ENCODE peak calls at places on chromosomes 5 and 9, in seven cellular contexts. E is A549, T is stomach, Q is uterus, X is esophagus squamous epithelium, Z is IMR-90, W is right lobe of liver. P is an unnamed sample.

GRCh38 chr5:30525353-30525752 is 668.1 kb upstream of the CDH6 start:
- DNase-seq in E (no peak), T (no peak), Q (no peak), X (no peak), Z (no peak), W (no peak), P (no peak)

GRCh38 chr9:114156658-114157421 is 1.5 kb downstream of the COL27A1 start:
- DNase-seq in E (peak; percentile 28), T (peak; percentile 45), Q (peak; percentile 80), X (no peak), Z (peak; percentile 84), W (peak; percentile 80), P (no peak)

GRCh38 chr9:19161257-19162025 is 34.1 kb upstream of the PLIN2 start:
- DNase-seq in E (peak; percentile 69), T (peak; percentile 50), Q (peak; percentile 60), X (no peak), Z (peak; percentile 99), W (peak; percentile 88), P (no peak)

GRCh38 chr9:136265561-136266355 is 20.1 kb upstream of the QSOX2 start:
- DNase-seq in E (no peak), T (no peak), Q (no peak), X (no peak), Z (no peak), W (no peak), P (no peak)

GRCh38 chr5:16461782-16462181 is 3.8 kb downstream of the ZNF622 start:
- DNase-seq in E (no peak), T (no peak), Q (no peak), X (no peak), Z (peak; percentile 94), W (no peak), P (no peak)

GRCh38 chr9:105662184-105663104 is at the start of gene TAL2:
- DNase-seq in E (no peak), T (no peak), Q (no peak), X (no peak), Z (no peak), W (no peak), P (no peak)

GRCh38 chr5:136036293-136036911 is 7.6 kb downstream of the TGFBI start:
- DNase-seq in E (no peak), T (no peak), Q (peak; percentile 2), X (no peak), Z (no peak), W (no peak), P (no peak)

GRCh38 chr9:136044971-136045594 is 50.0 kb downstream of the NACC2 start:
- DNase-seq in E (no peak), T (peak; percentile 20), Q (no peak), X (no peak), Z (no peak), W (peak; percentile 45), P (peak; percentile 45)

GRCh38 chr5:137036630-137037029 is 462.5 kb downstream of the SPOCK1 start:
- DNase-seq in E (no peak), T (no peak), Q (no peak), X (no peak), Z (no peak), W (no peak), P (no peak)

GRCh38 chr9:131330814-131331600 is 41.5 kb downstream of the PLPP7 start:
- DNase-seq in E (no peak), T (no peak), Q (no peak), X (no peak), Z (no peak), W (no peak), P (no peak)

DNA sequence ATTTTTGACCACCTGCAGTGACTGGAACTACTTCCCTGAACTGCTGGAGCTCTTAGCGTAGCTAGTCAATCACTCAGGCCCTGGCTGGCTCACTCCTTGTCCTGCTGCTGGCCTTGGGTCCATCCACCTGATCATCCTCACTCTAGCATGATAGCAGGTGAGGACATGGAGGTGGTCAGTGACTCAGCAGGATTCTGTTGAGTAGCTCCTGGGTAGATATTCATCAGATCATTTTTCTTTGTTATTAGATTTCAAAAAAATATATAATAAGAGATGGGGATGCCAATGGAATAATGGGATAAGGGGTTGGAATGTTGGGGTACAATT is 25.0 kb upstream of the SEMA4D start:
- DNase-seq in E (no peak), T (peak; percentile 15), Q (no peak), X (no peak), Z (no peak), W (no peak), P (peak; percentile 45)
- H3K27ac ChIP-seq in E (no peak overlapping the region), T (peak overlapping the region; percentile 0), Q (no peak overlapping the region), X (peak overlapping the region; percentile 77), Z (no peak overlapping the region), W (no peak overlapping the region), P (peak overlapping the region; percentile 76)

DNA sequence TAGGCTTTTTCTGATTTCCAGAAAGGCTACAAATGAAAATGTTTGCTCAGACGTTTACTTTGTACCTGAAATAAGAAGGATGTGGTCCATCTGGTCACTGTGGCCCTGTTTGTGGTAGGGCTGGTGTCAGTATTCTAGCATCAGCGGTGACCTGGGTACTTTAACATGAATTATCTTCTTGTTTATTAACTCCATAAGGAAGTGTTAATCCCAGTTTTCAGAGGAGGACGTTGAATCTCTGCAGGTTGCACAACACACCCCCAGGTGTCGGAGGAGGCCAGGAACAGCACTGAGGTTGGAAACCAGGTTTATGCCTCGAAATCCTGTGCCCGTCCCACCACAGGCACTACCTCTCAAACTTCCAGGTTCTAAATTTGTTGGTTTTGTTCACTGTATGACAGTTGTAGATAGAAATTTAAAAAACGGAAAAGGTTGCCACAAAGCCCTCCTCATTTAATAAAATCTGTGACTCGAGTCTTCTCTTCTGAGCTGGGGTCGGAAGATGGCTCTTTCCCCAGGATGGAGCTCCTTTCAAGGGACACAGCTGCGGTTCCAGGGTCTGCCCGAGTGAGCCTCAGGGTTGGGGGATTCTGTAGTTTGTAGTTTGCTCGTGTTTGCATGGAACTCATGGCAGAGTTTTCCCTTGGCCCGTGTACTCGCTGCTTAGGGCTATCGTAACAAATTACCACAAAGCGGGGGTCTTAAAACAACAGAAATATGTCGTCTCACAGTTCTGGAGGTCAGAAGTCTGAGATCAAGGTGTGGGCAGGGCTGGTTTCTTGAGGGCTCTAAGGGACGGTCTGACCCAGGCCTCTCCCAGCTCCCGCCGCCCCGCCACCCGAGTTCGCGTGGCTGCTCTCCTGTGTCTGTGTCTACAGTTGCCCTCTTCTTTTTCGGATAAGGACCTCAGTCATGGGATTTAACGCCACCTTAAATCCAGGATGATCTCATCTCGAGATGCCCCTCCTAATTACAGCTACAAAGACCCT is 13.7 kb upstream of the LPCAT1 start:
- DNase-seq in E (no peak), T (no peak), Q (peak; percentile 6), X (no peak), Z (no peak), W (peak; percentile 38), P (peak; percentile 47)
- H3K4me3 ChIP-seq in E (peak overlapping the region; percentile 9), T (peak overlapping the region; percentile 17), Q (peak overlapping the region; percentile 10), X (peak overlapping the region; percentile 43), Z (no peak overlapping the region), W (peak overlapping the region; percentile 32), P (no peak overlapping the region)

DNA sequence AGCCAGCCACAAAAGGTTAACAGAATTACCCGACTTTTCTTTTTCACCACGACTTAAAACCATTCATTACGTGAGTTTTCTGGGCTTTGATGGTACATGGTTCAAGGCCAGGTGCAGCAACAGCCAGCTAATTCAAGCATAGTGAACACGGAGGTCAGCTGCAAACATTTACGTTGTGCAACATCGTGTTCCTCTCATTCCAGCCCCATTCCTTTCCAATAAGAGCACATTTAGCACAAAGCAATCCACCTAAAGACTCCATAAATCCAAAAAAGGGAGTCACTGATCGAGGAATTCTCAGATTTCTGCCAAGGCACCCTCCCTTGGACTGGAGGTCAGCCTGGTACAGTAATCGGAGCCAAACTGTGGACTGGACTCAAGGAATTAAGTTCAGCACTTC is 14.4 kb downstream of the NREP start:
- DNase-seq in E (no peak), T (no peak), Q (peak; percentile 40), X (no peak), Z (peak; percentile 93), W (peak; percentile 77), P (no peak)
- TF ChIP-seq POLR2A in E (no peak), T (no peak), Q (no peak), X (no peak), Z (no peak), W (no peak), P (no peak)

DNA sequence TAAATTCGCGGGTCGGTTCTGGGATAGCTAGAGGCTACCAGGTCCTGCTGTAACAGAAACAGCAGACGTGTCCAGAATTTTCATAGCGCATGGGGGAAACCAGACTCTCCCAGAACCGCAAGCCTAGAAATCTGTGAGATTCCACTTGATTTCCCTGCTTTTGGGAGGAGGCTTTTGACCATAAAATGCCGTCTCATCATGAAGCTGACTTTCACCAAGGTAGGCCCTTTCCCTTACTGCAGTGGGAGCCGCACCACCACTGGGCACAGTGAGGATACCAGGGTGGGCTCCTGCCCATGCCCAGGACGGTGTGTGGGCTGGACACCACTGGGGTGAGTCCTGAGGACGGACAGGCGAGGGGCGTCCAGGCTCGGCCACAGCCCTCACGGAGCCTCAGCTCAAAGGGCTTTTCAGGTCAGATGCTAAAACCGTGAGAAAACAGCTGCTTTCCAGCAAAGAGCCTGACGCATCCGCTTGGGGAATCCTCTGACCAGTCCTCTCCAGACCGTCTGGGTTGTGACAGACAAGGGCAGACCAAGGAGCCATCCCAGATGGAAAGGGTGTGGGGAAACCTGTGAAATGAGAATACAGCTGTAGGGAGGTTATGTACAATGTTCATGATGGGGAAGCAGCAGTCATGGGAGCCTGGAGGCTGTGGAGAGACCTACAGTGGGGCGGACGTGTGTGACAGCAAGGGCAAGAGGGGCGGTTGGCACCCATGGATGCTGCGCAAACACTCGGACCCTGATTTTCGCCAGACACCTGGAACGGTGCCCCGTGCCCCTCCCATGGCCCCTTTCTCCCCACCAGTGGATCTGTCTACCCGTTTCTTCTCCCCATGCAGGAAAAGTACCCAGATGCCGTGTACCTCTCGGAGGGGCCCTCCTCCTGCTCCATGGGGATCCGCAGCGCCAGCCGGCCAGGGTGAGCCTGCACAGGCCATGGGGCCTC is 59.2 kb downstream of the IPPK start:
- DNase-seq in E (no peak), T (no peak), Q (peak; percentile 60), X (no peak), Z (peak; percentile 44), W (no peak), P (no peak)
- H3K27ac ChIP-seq in E (no peak overlapping the region), T (peak overlapping the region; percentile 55), Q (peak overlapping the region; percentile 68), X (peak overlapping the region; percentile 74), Z (no peak overlapping the region), W (no peak overlapping the region), P (no peak overlapping the region)

DNA sequence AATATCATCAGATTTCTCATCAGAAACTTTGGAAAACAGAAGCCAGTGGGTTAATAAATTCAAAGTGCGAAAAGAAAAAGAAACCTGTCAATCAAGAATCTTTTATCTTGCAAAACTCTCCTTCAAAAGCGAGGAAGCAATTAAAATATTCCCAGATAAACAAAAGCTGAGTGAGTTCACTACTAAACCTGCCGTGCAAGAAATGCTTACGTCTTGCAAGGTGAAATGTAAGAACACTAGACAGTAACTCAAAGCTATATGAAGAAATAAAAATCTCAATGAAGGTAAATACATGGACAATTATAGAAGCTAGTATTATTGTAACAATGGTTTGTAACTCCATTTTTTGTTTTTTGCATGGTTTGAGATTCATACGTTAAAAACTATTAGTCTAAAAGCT is 62.8 kb upstream of the IL33 start:
- DNase-seq in E (no peak), T (no peak), Q (no peak), X (no peak), Z (no peak), W (no peak), P (no peak)
- H3K4me3 ChIP-seq in E (no peak overlapping the region), T (no peak overlapping the region), Q (no peak overlapping the region), X (no peak overlapping the region), Z (no peak overlapping the region), W (no peak overlapping the region), P (no peak overlapping the region)

DNA sequence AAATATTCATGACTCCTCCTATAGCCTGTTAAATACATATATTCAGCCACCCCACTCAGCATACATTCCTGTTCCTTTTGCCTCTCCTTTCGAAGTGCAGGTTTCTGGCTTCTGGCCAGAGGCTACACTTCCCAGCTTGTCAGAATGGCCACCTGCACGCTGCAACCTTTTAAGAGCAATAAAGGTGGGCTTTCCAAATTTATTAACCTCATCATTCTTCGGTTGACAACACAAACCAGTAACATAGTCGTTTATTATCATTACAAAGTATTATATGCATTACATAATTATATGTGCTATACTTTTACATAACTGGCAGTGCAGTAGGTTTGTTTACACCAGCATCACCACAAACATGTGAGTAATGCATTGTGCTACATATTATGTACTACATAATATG is 16.5 kb upstream of the TMEM171 start:
- DNase-seq in E (no peak), T (no peak), Q (no peak), X (no peak), Z (no peak), W (no peak), P (no peak)
- TF ChIP-seq POLR2A in E (no peak), T (no peak), Q (no peak), X (no peak), Z (no peak), W (no peak), P (no peak)

P was measured in Peyer's patch.